ENCODE peak calls at places on chromosomes 5 and 9, in nine cellular contexts. J is PC-3, F is progenitor cell of endocrine pancreas, R is IMR-90, V is tibial artery, T is left ventricle myocardium inferior, N is upper lobe of right lung, O is mammary epithelial cell, U is OCI-LY7. W is an unnamed sample.
A peak's percentile ranks its signal among the peaks of the same experiment; 100 is the strongest.

GRCh38 chr9:33190021-33190420 is 22.9 kb upstream of the B4GALT1 start:
- DNase-seq in F (no peak), U (no peak), V (no peak), J (no peak), N (no peak), T (no peak), O (no peak), R (no peak), W (no peak)

GRCh38 chr9:121353246-121353975 is 16.6 kb downstream of the STOM start:
- DNase-seq in O (no peak), U (no peak), V (no peak), F (no peak), J (no peak), N (no peak), R (no peak), T (no peak), W (no peak)

GRCh38 chr9:68704804-68705635 is at the start of gene PIP5K1B:
- DNase-seq in J (peak; percentile 56), V (peak; percentile 80), T (peak; percentile 77), O (peak; percentile 60), R (peak; percentile 29), N (peak; percentile 93), U (peak; percentile 92), F (peak; percentile 71), W (no peak)

GRCh38 chr5:133873936-133874585 is 94.4 kb downstream of the C5orf15 start:
- DNase-seq in R (peak; percentile 29), V (no peak), U (no peak), O (peak; percentile 10), F (no peak), J (peak; percentile 57), N (no peak), T (no peak), W (no peak)

GRCh38 chr5:9339206-9339818 is 206.6 kb downstream of the SEMA5A start:
- DNase-seq in F (no peak), U (peak; percentile 7), T (no peak), J (peak; percentile 55), R (no peak), V (no peak), O (no peak), N (no peak), W (no peak)

GRCh38 chr9:124839612-124840299 is 13.5 kb upstream of the WDR38 start:
- DNase-seq in V (no peak), U (peak; percentile 46), T (no peak), J (peak; percentile 31), N (no peak), O (no peak), F (no peak), R (peak; percentile 30), W (no peak)

GRCh38 chr5:19902316-19902934 is 85.6 kb downstream of the CDH18 start:
- DNase-seq in F (no peak), V (no peak), T (no peak), N (no peak), R (no peak), O (peak; percentile 11), J (no peak), U (no peak), W (no peak)

GRCh38 chr5:143594913-143595818 is 191.7 kb upstream of the NR3C1 start:
- DNase-seq in N (no peak), V (no peak), U (no peak), T (no peak), R (peak; percentile 27), O (peak; percentile 56), J (peak; percentile 80), F (no peak), W (no peak)

GRCh38 chr5:4230531-4230904 is 634.9 kb downstream of the IRX1 start:
- DNase-seq in F (no peak), U (no peak), J (no peak), N (no peak), R (no peak), T (no peak), O (no peak), V (no peak), W (no peak)

GRCh38 chr5:67774153-67774552 is 441.4 kb upstream of the PIK3R1 start:
- DNase-seq in U (no peak), T (no peak), O (peak; percentile 48), J (no peak), V (no peak), F (no peak), R (no peak), N (no peak), W (no peak)

GRCh38 chr9:4073371-4073770 is 226.5 kb downstream of the GLIS3 start:
- DNase-seq in F (no peak), U (peak; percentile 8), J (peak; percentile 18), V (no peak), N (no peak), T (no peak), O (no peak), R (no peak), W (no peak)
- TF ChIP-seq CTCF in F (peak; percentile 48), U (peak; percentile 63), J (peak; percentile 41), V (no peak), N (peak; percentile 19), T (no peak), O (peak; percentile 33), R (peak; percentile 9), W (no peak)

DNA sequence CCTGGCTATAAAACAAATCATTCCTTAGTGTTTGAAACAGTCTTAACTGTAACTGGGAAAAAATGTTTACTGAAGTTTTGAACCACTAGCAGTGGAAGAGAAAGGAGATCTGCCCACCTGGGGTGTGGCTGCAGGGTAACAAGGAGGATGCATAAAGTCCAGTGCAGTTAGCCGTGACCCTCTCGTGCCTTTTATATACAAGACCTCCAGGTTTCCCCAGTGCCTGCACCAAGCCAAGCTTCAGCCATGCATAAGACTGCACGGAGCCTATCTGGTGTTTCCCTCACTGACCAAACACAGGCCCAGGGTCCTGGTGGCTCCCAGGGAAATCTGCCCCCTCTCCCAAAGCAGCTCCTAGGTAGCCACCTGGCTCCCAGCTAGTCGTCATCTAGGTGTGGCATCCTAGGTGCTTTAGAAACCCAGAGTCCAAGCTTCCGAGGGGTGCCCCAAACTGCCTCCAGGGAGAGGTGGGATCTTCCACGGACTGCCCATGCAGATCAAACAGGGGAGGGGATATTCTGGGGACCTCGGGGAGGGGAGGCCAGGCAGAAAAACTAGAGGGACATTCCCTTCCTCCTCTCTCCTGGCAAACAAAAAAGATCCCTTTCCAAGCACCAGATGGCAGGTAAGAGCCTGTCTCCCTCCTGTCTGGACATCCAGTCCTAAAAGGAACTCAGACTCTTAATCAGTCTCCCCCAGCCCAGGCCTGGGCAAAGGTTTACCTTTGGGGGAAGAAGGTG is 2.7 kb downstream of the SHB start:
- DNase-seq in O (peak; percentile 52), T (no peak), J (peak; percentile 22), R (no peak), V (no peak), F (no peak), U (no peak), N (peak; percentile 57), W (no peak)
- TF ChIP-seq CTCF in O (peak; percentile 38), T (peak; percentile 38), J (no peak), R (peak; percentile 10), V (no peak), F (peak; percentile 27), U (no peak), N (no peak), W (no peak)

DNA sequence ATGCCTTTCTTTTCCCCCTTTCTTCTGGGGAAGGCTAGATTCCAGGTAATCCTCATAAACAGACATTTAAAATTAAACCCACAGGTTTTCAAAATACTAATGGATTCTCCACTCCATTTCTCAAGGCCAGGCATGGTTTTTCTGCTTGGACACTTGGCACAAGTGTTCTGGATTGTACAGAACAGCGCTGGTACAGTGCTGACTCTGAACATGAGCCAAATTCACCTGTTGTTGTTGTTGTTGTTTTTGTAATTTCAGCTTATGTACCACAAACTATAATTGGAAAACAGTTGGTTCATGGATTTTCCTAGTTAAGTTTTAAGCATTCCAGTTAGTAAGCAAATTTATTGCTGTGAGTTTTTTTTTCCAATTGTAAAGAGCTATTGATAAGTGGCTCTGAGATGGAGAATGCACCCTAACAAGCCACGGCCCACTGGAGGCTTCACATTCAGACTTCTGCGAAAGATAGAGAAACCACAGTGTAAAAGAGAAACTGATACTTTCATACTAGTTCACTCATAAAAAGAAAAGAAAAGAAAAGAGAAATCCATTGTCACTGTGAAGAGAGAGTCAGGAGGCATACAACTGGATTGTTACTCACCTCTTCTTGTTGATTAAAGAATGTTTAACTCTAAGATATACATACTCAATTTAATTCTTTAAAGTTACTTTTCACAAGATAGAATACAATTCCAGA is 16.2 kb upstream of the ITGA1 start:
- DNase-seq in F (no peak), U (no peak), J (no peak), T (no peak), V (no peak), N (no peak), O (no peak), R (no peak), W (no peak)
- TF ChIP-seq CTCF in F (no peak), U (no peak), J (no peak), T (no peak), V (no peak), N (no peak), O (no peak), R (no peak), W (no peak)

GRCh38 chr9:99231708-99232107 is 9.6 kb downstream of the SEC61B start:
- DNase-seq in R (peak; percentile 11), N (no peak), F (no peak), J (peak; percentile 6), T (no peak), V (no peak), O (no peak), U (peak; percentile 58), W (no peak)
- TF ChIP-seq CTCF in R (peak; percentile 44), N (peak; percentile 44), F (peak; percentile 54), J (peak; percentile 57), T (peak; percentile 63), V (no peak), O (peak; percentile 56), U (peak; percentile 96), W (no peak)

DNA sequence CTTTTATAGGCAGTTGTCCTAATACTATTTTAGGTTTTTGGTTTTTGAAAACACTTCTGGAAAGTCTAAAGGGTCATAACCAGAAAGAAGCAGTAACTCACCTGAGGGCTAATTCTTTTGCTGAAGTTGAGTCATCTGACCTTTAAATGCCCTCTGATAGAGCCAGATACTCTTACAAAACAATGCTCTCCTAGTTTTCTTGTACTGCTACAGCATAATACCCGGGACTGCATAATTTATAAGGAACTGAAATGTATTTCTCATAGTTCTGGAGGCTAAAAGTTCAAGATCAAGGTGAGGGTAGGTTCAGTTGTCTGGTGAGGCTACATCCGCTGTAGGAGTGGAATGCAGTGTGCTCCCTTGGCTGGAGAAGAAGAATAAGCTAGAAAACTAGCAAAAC is 670.3 kb downstream of the TLE4 start:
- DNase-seq in F (no peak), R (no peak), T (no peak), V (no peak), J (no peak), N (no peak), U (no peak), O (peak; percentile 23), W (no peak)
- TF ChIP-seq CTCF in F (no peak), R (no peak), T (no peak), V (no peak), J (no peak), N (no peak), U (no peak), O (no peak), W (no peak)